ENCODE peak calls at places on chromosome 7, in six cellular contexts. U is COR-L47; B is activated CD8-positive, alpha-beta T cell treated with anti-CD3 and anti-CD28 coated beads, Interleukin-2, amount 10 ng/mL, durations not matched to agents 7 days and 5 days; F is psoas muscle; Q is T-helper 2 cell treated with Interferon-gamma antibody and Interleukin-4, amounts not matched to agents 5 μg/mL and 100 μg/mL, for 36 hours; D is NCI-H1092. E is an unnamed sample.

GRCh38 chr7:116195451-116195850 is 14.9 kb upstream of the TES start:
- DNase-seq in U (no peak), B (no peak), F (no peak), Q (no peak), D (no peak), E (no peak)

GRCh38 chr7:100373261-100373831 is at the start of gene PILRA:
- DNase-seq in U (no peak), B (no peak), F (no peak), Q (no peak), D (no peak), E (no peak)

GRCh38 chr7:91325731-91326130 is 61.5 kb downstream of the FZD1 start:
- DNase-seq in U (no peak), B (no peak), F (no peak), Q (no peak), D (no peak), E (no peak)

GRCh38 chr7:50939026-50939425 is 156.3 kb upstream of the GRB10 start:
- DNase-seq in U (no peak), B (no peak), F (no peak), Q (no peak), D (no peak), E (no peak)

GRCh38 chr7:158471716-158472115 is 115.9 kb downstream of the PTPRN2 start:
- DNase-seq in U (no peak), B (no peak), F (no peak), Q (no peak), D (no peak), E (no peak)

GRCh38 chr7:148697950-148698396 is 730 bp upstream of the CUL1 start:
- DNase-seq in U (no peak), B (no peak), F (no peak), Q (no peak), D (peak), E (no peak)

GRCh38 chr7:96300487-96300886 is 21.4 kb downstream of the SLC25A13 start:
- DNase-seq in U (no peak), B (no peak), F (no peak), Q (no peak), D (no peak), E (no peak)

GRCh38 chr7:2109936-2110585 is 122.7 kb downstream of the MAD1L1 start:
- DNase-seq in U (no peak), B (peak), F (peak), Q (peak), D (no peak), E (no peak)

GRCh38 chr7:32957326-32958045 is at the start of gene FKBP9:
- DNase-seq in U (peak), B (no peak), F (peak), Q (peak), D (peak), E (no peak)

GRCh38 chr7:34019431-34019830 is 114.1 kb downstream of the BMPER start:
- DNase-seq in U (no peak), B (no peak), F (peak), Q (no peak), D (no peak), E (no peak)

GRCh38 chr7:66638309-66639099 is 9.8 kb downstream of the KCTD7 start:
- DNase-seq in U (no peak), B (no peak), F (no peak), Q (no peak), D (no peak), E (no peak)

GRCh38 chr7:20359397-20359963 is 28.8 kb downstream of the ITGB8 start:
- DNase-seq in U (no peak), B (no peak), F (no peak), Q (no peak), D (no peak), E (no peak)

GRCh38 chr7:148623586-148624282 is 33.2 kb downstream of the C7orf33 start:
- DNase-seq in U (no peak), B (no peak), F (no peak), Q (no peak), D (no peak), E (no peak)

GRCh38 chr7:112889834-112890438 is 99.7 kb upstream of the TMEM168 start:
- DNase-seq in U (no peak), B (no peak), F (no peak), Q (no peak), D (no peak), E (no peak)

GRCh38 chr7:90298145-90299038 is 22.7 kb downstream of the FAM237B start:
- DNase-seq in U (no peak), B (no peak), F (no peak), Q (no peak), D (peak), E (no peak)

GRCh38 chr7:3092468-3092867 is 48.8 kb upstream of the CARD11 start:
- DNase-seq in U (no peak), B (peak), F (peak), Q (peak), D (no peak), E (peak)

GRCh38 chr7:30470783-30471182 is 7.8 kb downstream of the NOD1 start:
- DNase-seq in U (no peak), B (no peak), F (no peak), Q (no peak), D (peak), E (no peak)

GRCh38 chr7:114922652-114923402 is 933 bp downstream of the MDFIC start:
- DNase-seq in U (no peak), B (peak), F (peak), Q (peak), D (no peak), E (peak)

GRCh38 chr7:26081627-26082026 is 70.4 kb upstream of the NFE2L3 start:
- DNase-seq in U (no peak), B (no peak), F (no peak), Q (no peak), D (no peak), E (peak)

GRCh38 chr7:112213735-112214134 is 7.2 kb downstream of the ZNF277 start:
- DNase-seq in U (no peak), B (no peak), F (no peak), Q (no peak), D (no peak), E (no peak)

GRCh38 chr7:4809091-4809591 is 33.7 kb downstream of the AP5Z1 start:
- DNase-seq in U (no peak), B (peak), F (no peak), Q (no peak), D (no peak), E (no peak)

GRCh38 chr7:69630292-69630691 is 32.0 kb downstream of the AUTS2 start:
- DNase-seq in U (no peak), B (no peak), F (no peak), Q (no peak), D (no peak), E (no peak)

GRCh38 chr7:122984021-122984420 is 11.5 kb downstream of the TAS2R16 start:
- DNase-seq in U (no peak), B (no peak), F (no peak), Q (no peak), D (peak), E (no peak)

GRCh38 chr7:41185851-41186250 is 517.0 kb downstream of the INHBA start:
- DNase-seq in U (no peak), B (no peak), F (no peak), Q (no peak), D (no peak), E (no peak)

GRCh38 chr7:124155400-124156022 is 122.6 kb upstream of the TMEM229A start:
- DNase-seq in U (no peak), B (no peak), F (no peak), Q (no peak), D (peak), E (no peak)